ENCODE peak calls at places on chromosomes 4 and X, in four cellular contexts. K, B, I and E are unnamed samples.

GRCh38 chr4:41963105-41963504 is 18.5 kb upstream of the DCAF4L1 start:
- DNase-seq in K (no peak), B (peak), I (no peak), E (no peak)

GRCh38 chr4:2843909-2844584 is 403 bp downstream of the ADD1 start:
- DNase-seq in B (no peak), I (no peak), K (no peak), E (peak)

GRCh38 chr4:8250167-8250566 is 19.4 kb upstream of the HTRA3 start:
- DNase-seq in K (no peak), B (no peak), I (no peak), E (no peak)

GRCh38 chrX:52608961-52609360 is 45.7 kb downstream of the SSX7 start:
- DNase-seq in I (no peak), K (no peak), B (no peak), E (no peak)

GRCh38 chr4:16233569-16234177 is 7.4 kb upstream of the TAPT1 start:
- DNase-seq in I (no peak), K (no peak), B (no peak), E (no peak)

GRCh38 chrX:48663241-48663640 is 20.4 kb upstream of the WAS start:
- DNase-seq in I (no peak), K (no peak), B (no peak), E (no peak)

GRCh38 chr4:168634276-168634802 is 137.5 kb downstream of the PALLD start:
- DNase-seq in K (no peak), B (no peak), I (peak), E (no peak)

GRCh38 chrX:20118065-20118824 is 1.5 kb upstream of the MAP7D2 start:
- DNase-seq in I (no peak), B (no peak), K (no peak), E (no peak)

GRCh38 chr4:54152846-54153600 is 53.1 kb downstream of the GSX2 start:
- DNase-seq in B (no peak), I (peak), K (no peak), E (no peak)

GRCh38 chr4:138891610-138892009 is 124.0 kb upstream of the NOCT start:
- DNase-seq in B (no peak), K (no peak), I (no peak), E (no peak)

GRCh38 chrX:95346854-95347253 is 1337.8 kb upstream of the DIAPH2 start:
- DNase-seq in K (no peak), B (no peak), I (no peak), E (no peak)

GRCh38 chr4:44916406-44916805 is 190.1 kb upstream of the GNPDA2 start:
- DNase-seq in K (no peak), B (no peak), I (no peak), E (no peak)